ENCODE peak calls at places on chromosomes 11 and 22, in six cellular contexts. One of them, this sample, is unnamed.

GRCh38 chr22:20026204-20026908 is 5.4 kb downstream of the TANGO2 start:
- DNase-seq in left lung: peak; percentile 9
- DNase-seq in activated CD4-positive, alpha-beta T cell treated with anti-CD3 and anti-CD28 coated beads for 48 hours: no peak
- DNase-seq in SHP77 treated with DMSO at 0.1 percent for 48 hours: no peak
- DNase-seq in PC-3: no peak
- DNase-seq in activated effector memory CD4-positive, alpha-beta T cell treated with anti-CD3 and anti-CD28 coated beads, Interleukin-2, amount 50 U/mL, for 16 hours: no peak
- DNase-seq in this sample: no peak

GRCh38 chr22:18088825-18089568 is 11.2 kb downstream of the PEX26 start:
- DNase-seq in left lung: no peak
- DNase-seq in activated CD4-positive, alpha-beta T cell treated with anti-CD3 and anti-CD28 coated beads for 48 hours: peak; percentile 49
- DNase-seq in SHP77 treated with DMSO at 0.1 percent for 48 hours: no peak
- DNase-seq in PC-3: no peak
- DNase-seq in activated effector memory CD4-positive, alpha-beta T cell treated with anti-CD3 and anti-CD28 coated beads, Interleukin-2, amount 50 U/mL, for 16 hours: peak; percentile 73
- DNase-seq in this sample: no peak

GRCh38 chr11:67277231-67277961 is 11.1 kb downstream of the GRK2 start:
- DNase-seq in left lung: peak; percentile 98
- DNase-seq in activated CD4-positive, alpha-beta T cell treated with anti-CD3 and anti-CD28 coated beads for 48 hours: peak; percentile 93
- DNase-seq in SHP77 treated with DMSO at 0.1 percent for 48 hours: peak; percentile 94
- DNase-seq in PC-3: no peak
- DNase-seq in activated effector memory CD4-positive, alpha-beta T cell treated with anti-CD3 and anti-CD28 coated beads, Interleukin-2, amount 50 U/mL, for 16 hours: peak; percentile 95
- DNase-seq in this sample: peak; percentile 95

GRCh38 chr11:61688368-61689163 is 8.4 kb downstream of the DAGLA start:
- DNase-seq in left lung: no peak
- DNase-seq in activated CD4-positive, alpha-beta T cell treated with anti-CD3 and anti-CD28 coated beads for 48 hours: no peak
- DNase-seq in SHP77 treated with DMSO at 0.1 percent for 48 hours: no peak
- DNase-seq in PC-3: no peak
- DNase-seq in activated effector memory CD4-positive, alpha-beta T cell treated with anti-CD3 and anti-CD28 coated beads, Interleukin-2, amount 50 U/mL, for 16 hours: no peak
- DNase-seq in this sample: no peak

GRCh38 chr11:118691926-118692830 is 12.7 kb upstream of the TREH start:
- DNase-seq in left lung: no peak
- DNase-seq in activated CD4-positive, alpha-beta T cell treated with anti-CD3 and anti-CD28 coated beads for 48 hours: peak; percentile 77
- DNase-seq in SHP77 treated with DMSO at 0.1 percent for 48 hours: no peak
- DNase-seq in PC-3: peak; percentile 58
- DNase-seq in activated effector memory CD4-positive, alpha-beta T cell treated with anti-CD3 and anti-CD28 coated beads, Interleukin-2, amount 50 U/mL, for 16 hours: peak; percentile 86
- DNase-seq in this sample: peak; percentile 65

GRCh38 chr11:101759771-101760450 is 154.9 kb upstream of the CEP126 start:
- DNase-seq in left lung: no peak
- DNase-seq in activated CD4-positive, alpha-beta T cell treated with anti-CD3 and anti-CD28 coated beads for 48 hours: no peak
- DNase-seq in SHP77 treated with DMSO at 0.1 percent for 48 hours: no peak
- DNase-seq in PC-3: peak; percentile 87
- DNase-seq in activated effector memory CD4-positive, alpha-beta T cell treated with anti-CD3 and anti-CD28 coated beads, Interleukin-2, amount 50 U/mL, for 16 hours: no peak
- DNase-seq in this sample: no peak

GRCh38 chr11:125941606-125942275 is 4.1 kb upstream of the VSIG10L2 start:
- DNase-seq in left lung: no peak
- DNase-seq in activated CD4-positive, alpha-beta T cell treated with anti-CD3 and anti-CD28 coated beads for 48 hours: peak; percentile 74
- DNase-seq in SHP77 treated with DMSO at 0.1 percent for 48 hours: peak; percentile 77
- DNase-seq in PC-3: peak; percentile 72
- DNase-seq in activated effector memory CD4-positive, alpha-beta T cell treated with anti-CD3 and anti-CD28 coated beads, Interleukin-2, amount 50 U/mL, for 16 hours: peak; percentile 77
- DNase-seq in this sample: peak; percentile 73

GRCh38 chr22:22733881-22734373 is 89.5 kb downstream of the GGTLC2 start:
- DNase-seq in left lung: no peak
- DNase-seq in activated CD4-positive, alpha-beta T cell treated with anti-CD3 and anti-CD28 coated beads for 48 hours: no peak
- DNase-seq in SHP77 treated with DMSO at 0.1 percent for 48 hours: no peak
- DNase-seq in PC-3: no peak
- DNase-seq in activated effector memory CD4-positive, alpha-beta T cell treated with anti-CD3 and anti-CD28 coated beads, Interleukin-2, amount 50 U/mL, for 16 hours: no peak
- DNase-seq in this sample: no peak

GRCh38 chr11:7892059-7892699 is 38.9 kb downstream of the OR10A6 start:
- DNase-seq in left lung: no peak
- DNase-seq in activated CD4-positive, alpha-beta T cell treated with anti-CD3 and anti-CD28 coated beads for 48 hours: no peak
- DNase-seq in SHP77 treated with DMSO at 0.1 percent for 48 hours: no peak
- DNase-seq in PC-3: peak; percentile 17
- DNase-seq in activated effector memory CD4-positive, alpha-beta T cell treated with anti-CD3 and anti-CD28 coated beads, Interleukin-2, amount 50 U/mL, for 16 hours: no peak
- DNase-seq in this sample: no peak

GRCh38 chr11:665707-666281 is 28.7 kb downstream of the DRD4 start:
- DNase-seq in left lung: no peak
- DNase-seq in activated CD4-positive, alpha-beta T cell treated with anti-CD3 and anti-CD28 coated beads for 48 hours: no peak
- DNase-seq in SHP77 treated with DMSO at 0.1 percent for 48 hours: no peak
- DNase-seq in PC-3: no peak
- DNase-seq in activated effector memory CD4-positive, alpha-beta T cell treated with anti-CD3 and anti-CD28 coated beads, Interleukin-2, amount 50 U/mL, for 16 hours: no peak
- DNase-seq in this sample: no peak

GRCh38 chr11:118232659-118233058 is 7.8 kb upstream of the JAML start:
- DNase-seq in left lung: no peak
- DNase-seq in activated CD4-positive, alpha-beta T cell treated with anti-CD3 and anti-CD28 coated beads for 48 hours: peak; percentile 76
- DNase-seq in SHP77 treated with DMSO at 0.1 percent for 48 hours: no peak
- DNase-seq in PC-3: peak; percentile 30
- DNase-seq in activated effector memory CD4-positive, alpha-beta T cell treated with anti-CD3 and anti-CD28 coated beads, Interleukin-2, amount 50 U/mL, for 16 hours: peak; percentile 78
- DNase-seq in this sample: no peak

GRCh38 chr11:15673408-15673811 is 558.7 kb downstream of the INSC start:
- DNase-seq in left lung: no peak
- DNase-seq in activated CD4-positive, alpha-beta T cell treated with anti-CD3 and anti-CD28 coated beads for 48 hours: no peak
- DNase-seq in SHP77 treated with DMSO at 0.1 percent for 48 hours: no peak
- DNase-seq in PC-3: no peak
- DNase-seq in activated effector memory CD4-positive, alpha-beta T cell treated with anti-CD3 and anti-CD28 coated beads, Interleukin-2, amount 50 U/mL, for 16 hours: no peak
- DNase-seq in this sample: no peak

GRCh38 chr11:114192841-114193389 is 103.3 kb upstream of the NNMT start:
- DNase-seq in left lung: no peak
- DNase-seq in activated CD4-positive, alpha-beta T cell treated with anti-CD3 and anti-CD28 coated beads for 48 hours: no peak
- DNase-seq in SHP77 treated with DMSO at 0.1 percent for 48 hours: no peak
- DNase-seq in PC-3: no peak
- DNase-seq in activated effector memory CD4-positive, alpha-beta T cell treated with anti-CD3 and anti-CD28 coated beads, Interleukin-2, amount 50 U/mL, for 16 hours: no peak
- DNase-seq in this sample: no peak

GRCh38 chr11:95585071-95585751 is 204.4 kb downstream of the FAM76B start:
- DNase-seq in left lung: no peak
- DNase-seq in activated CD4-positive, alpha-beta T cell treated with anti-CD3 and anti-CD28 coated beads for 48 hours: no peak
- DNase-seq in SHP77 treated with DMSO at 0.1 percent for 48 hours: no peak
- DNase-seq in PC-3: no peak
- DNase-seq in activated effector memory CD4-positive, alpha-beta T cell treated with anti-CD3 and anti-CD28 coated beads, Interleukin-2, amount 50 U/mL, for 16 hours: no peak
- DNase-seq in this sample: no peak

GRCh38 chr11:19368726-19369364 is 128.1 kb upstream of the E2F8 start:
- DNase-seq in left lung: no peak
- DNase-seq in activated CD4-positive, alpha-beta T cell treated with anti-CD3 and anti-CD28 coated beads for 48 hours: no peak
- DNase-seq in SHP77 treated with DMSO at 0.1 percent for 48 hours: no peak
- DNase-seq in PC-3: no peak
- DNase-seq in activated effector memory CD4-positive, alpha-beta T cell treated with anti-CD3 and anti-CD28 coated beads, Interleukin-2, amount 50 U/mL, for 16 hours: no peak
- DNase-seq in this sample: no peak

GRCh38 chr11:130775306-130776043 is 140.8 kb downstream of the SNX19 start:
- DNase-seq in left lung: no peak
- DNase-seq in activated CD4-positive, alpha-beta T cell treated with anti-CD3 and anti-CD28 coated beads for 48 hours: no peak
- DNase-seq in SHP77 treated with DMSO at 0.1 percent for 48 hours: no peak
- DNase-seq in PC-3: peak; percentile 90
- DNase-seq in activated effector memory CD4-positive, alpha-beta T cell treated with anti-CD3 and anti-CD28 coated beads, Interleukin-2, amount 50 U/mL, for 16 hours: no peak
- DNase-seq in this sample: no peak

GRCh38 chr11:36009469-36009868 is 65.6 kb downstream of the LDLRAD3 start:
- DNase-seq in left lung: no peak
- DNase-seq in activated CD4-positive, alpha-beta T cell treated with anti-CD3 and anti-CD28 coated beads for 48 hours: no peak
- DNase-seq in SHP77 treated with DMSO at 0.1 percent for 48 hours: no peak
- DNase-seq in PC-3: peak; percentile 69
- DNase-seq in activated effector memory CD4-positive, alpha-beta T cell treated with anti-CD3 and anti-CD28 coated beads, Interleukin-2, amount 50 U/mL, for 16 hours: no peak
- DNase-seq in this sample: no peak

This sample was measured in activated naive CD4-positive, alpha-beta T cell treated with anti-CD3 and anti-CD28 coated beads, Interleukin-2, amount 10 ng/mL, durations not matched to agents 7 days and 5 days.